ENCODE peak calls at places on chromosome 3, in four cellular contexts. R is mesenchymal stem cell, E is H1, T is trophoblast cell. J is an unnamed sample.
A peak's percentile ranks its signal among the peaks of the same experiment; 100 is the strongest.

GRCh38 chr3:41688595-41689380 is 273.1 kb downstream of the ULK4 start:
- DNase-seq in R (no peak), E (no peak), T (no peak), J (no peak)

GRCh38 chr3:63819151-63819398 is at the start of gene C3orf49:
- DNase-seq in E (no peak), T (no peak), R (no peak), J (no peak)

GRCh38 chr3:119831941-119832371 is 50.1 kb downstream of the NR1I2 start:
- DNase-seq in R (peak; percentile 87), T (no peak), E (no peak), J (no peak)

GRCh38 chr3:51944541-51945021 is 2.4 kb downstream of the PARP3 start:
- DNase-seq in R (no peak), E (no peak), T (no peak), J (no peak)

GRCh38 chr3:123361019-123361418 is 87.9 kb downstream of the ADCY5 start:
- DNase-seq in T (no peak), E (no peak), R (no peak), J (no peak)

GRCh38 chr3:157445897-157446296 is 9.2 kb downstream of the PTX3 start:
- DNase-seq in R (peak; percentile 71), T (peak; percentile 82), E (no peak), J (no peak)

GRCh38 chr3:128496602-128497304 is 3.8 kb upstream of the GATA2 start:
- DNase-seq in T (peak; percentile 51), R (peak; percentile 49), E (no peak), J (no peak)

GRCh38 chr3:8869613-8870012 is 93.7 kb downstream of the RAD18 start:
- DNase-seq in E (no peak), R (peak; percentile 93), T (peak; percentile 92), J (peak; percentile 3)

GRCh38 chr3:117114517-117115265 is 405.1 kb downstream of the TUSC7 start:
- DNase-seq in T (no peak), E (peak; percentile 5), R (no peak), J (no peak)

GRCh38 chr3:65532164-65532563 is 506.6 kb downstream of the MAGI1 start:
- DNase-seq in R (no peak), T (no peak), E (no peak), J (no peak)

GRCh38 chr3:24545917-24546316 is 51.3 kb upstream of the THRB start:
- DNase-seq in R (peak; percentile 38), E (no peak), T (no peak), J (no peak)

GRCh38 chr3:139574026-139574947 is 34.7 kb upstream of the RBP1 start:
- DNase-seq in E (no peak), T (no peak), R (no peak), J (no peak)

GRCh38 chr3:127410137-127410488 is 122.3 kb upstream of the PRR20G start:
- DNase-seq in R (no peak), E (no peak), T (no peak), J (no peak)

GRCh38 chr3:59320080-59320479 is 270.3 kb upstream of the CFAP20DC start:
- DNase-seq in R (no peak), T (no peak), E (no peak), J (peak; percentile 37)

GRCh38 chr3:68817243-68817642 is 115.1 kb downstream of the TAFA4 start:
- DNase-seq in E (no peak), R (no peak), T (no peak), J (no peak)

GRCh38 chr3:192339214-192339613 is 388.1 kb downstream of the FGF12 start:
- DNase-seq in T (no peak), E (no peak), R (no peak), J (no peak)

GRCh38 chr3:135452881-135453280 is 512.6 kb upstream of the PPP2R3A start:
- DNase-seq in E (no peak), T (no peak), R (no peak), J (no peak)

GRCh38 chr3:135453333-135453732 is 512.2 kb upstream of the PPP2R3A start:
- DNase-seq in E (no peak), T (no peak), R (no peak), J (no peak)

GRCh38 chr3:135458539-135458938 is 507.0 kb upstream of the PPP2R3A start:
- DNase-seq in R (no peak), T (no peak), E (no peak), J (no peak)

GRCh38 chr3:135454890-135455289 is 510.6 kb upstream of the PPP2R3A start:
- DNase-seq in E (no peak), R (no peak), T (no peak), J (no peak)

DNA sequence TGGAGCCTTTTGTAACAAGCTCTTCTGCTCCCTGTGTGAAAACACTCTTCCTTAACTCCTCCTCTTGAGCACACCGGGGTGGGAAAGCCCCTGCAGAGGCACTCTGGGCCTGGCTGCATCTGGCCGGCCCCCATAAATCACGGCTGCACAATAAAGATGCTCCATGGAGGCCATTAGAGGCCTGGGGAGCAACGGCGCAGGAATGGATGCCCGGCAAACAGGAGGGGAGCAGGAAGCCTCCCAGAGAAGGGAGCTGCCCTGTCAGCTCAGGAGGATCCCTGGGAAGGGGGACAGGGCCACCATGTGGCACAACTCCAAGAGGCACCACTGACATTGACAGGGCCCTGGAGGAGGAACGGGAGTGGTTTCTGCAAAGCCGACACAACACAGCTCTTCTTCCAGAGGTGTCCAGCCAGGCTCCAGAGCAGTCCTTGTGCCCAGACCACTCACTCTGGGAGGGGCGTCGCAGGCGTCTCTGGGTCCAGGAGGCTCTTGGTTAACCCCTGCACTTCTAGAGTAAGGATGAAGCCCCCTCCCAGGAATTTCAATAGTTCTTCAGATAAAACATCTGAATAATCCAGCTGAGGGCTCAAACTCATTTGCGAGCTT is 509.2 kb upstream of the PPP2R3A start:
- DNase-seq in T (no peak), E (peak; percentile 47), R (no peak), J (peak; percentile 53)
- H3K4me3 ChIP-seq in T (no peak overlapping the region), E (no peak overlapping the region), R (no peak overlapping the region), J (no peak overlapping the region)

DNA sequence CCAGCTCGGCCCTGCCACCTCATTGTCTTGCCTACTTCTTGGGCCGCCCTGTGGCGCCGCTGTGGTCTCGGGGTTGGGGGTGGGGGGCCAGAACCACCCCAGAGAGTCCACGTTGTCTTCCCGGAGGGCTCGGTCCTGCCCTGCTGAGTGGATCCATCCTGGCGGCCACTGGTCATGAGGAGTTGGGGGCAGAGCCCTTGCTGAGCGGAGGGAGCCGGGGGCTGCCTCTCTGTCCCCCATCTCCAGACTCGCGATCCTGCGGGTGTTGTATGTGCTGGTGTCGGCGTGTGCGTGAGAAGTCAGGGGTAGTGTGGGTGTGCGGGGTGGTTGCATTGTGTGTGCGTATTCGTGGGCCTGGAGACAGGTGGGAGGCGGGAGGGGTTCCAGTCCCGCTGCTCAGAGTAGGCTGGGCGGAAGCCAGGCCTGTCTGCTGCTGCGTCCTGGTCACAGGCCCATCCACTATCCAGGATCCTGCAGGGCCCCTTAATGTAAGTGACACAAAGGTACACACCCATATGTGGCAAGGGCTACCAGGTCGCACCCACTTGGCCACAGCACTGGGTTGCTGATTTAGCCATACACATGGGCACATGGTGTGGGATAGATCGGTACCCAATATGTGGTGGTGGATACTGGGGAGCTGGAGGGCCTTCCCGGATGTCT is 30.7 kb downstream of the NBEAL2 start:
- DNase-seq in E (no peak), T (no peak), R (no peak), J (no peak)
- H2BK12ac ChIP-seq in E (peak overlapping the region; percentile 96), T (no peak overlapping the region), R (peak overlapping the region; percentile 6), J (no peak overlapping the region)

DNA sequence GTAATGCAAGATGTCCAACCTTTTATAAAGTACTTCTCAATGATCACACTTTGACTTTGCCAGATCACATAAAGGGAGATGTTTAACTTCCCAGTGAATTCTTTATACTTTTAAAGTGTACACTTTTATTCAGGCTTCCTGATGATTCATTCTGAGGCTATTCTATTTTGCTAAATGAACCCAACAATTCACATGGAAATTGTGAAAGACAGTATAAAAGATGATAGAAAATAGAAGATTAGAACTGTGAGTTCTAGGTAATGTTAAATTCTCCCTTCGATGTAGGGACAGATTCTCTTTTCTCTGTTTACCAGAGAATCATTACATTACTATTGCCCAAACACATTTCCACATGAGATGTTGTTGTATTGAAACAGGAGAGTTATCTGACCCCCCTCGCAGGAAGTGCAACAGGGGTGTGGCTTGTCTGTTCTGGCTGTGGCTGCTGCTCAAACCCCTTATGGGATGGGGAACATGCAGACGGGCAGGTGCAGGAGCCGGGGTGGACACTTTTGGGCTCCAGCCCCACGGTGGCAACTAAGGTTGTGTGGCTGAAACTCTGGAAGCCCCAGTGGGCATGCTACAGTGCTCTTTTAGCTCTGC is 131.3 kb upstream of the LRTM1 start:
- DNase-seq in R (peak; percentile 14), T (no peak), E (no peak), J (no peak)
- H3K4ac ChIP-seq in R (no peak overlapping the region), T (no peak overlapping the region), E (no peak overlapping the region), J (no peak overlapping the region)

GRCh38 chr3:10206166-10206511 is 41.4 kb downstream of the IRAK2 start:
- DNase-seq in E (no peak), R (no peak), T (peak; percentile 45), J (no peak)

GRCh38 chr3:10205461-10206165 is 40.9 kb downstream of the IRAK2 start:
- DNase-seq in T (peak; percentile 90), R (peak; percentile 85), E (no peak), J (no peak)

GRCh38 chr3:10198761-10199688 is 34.3 kb downstream of the IRAK2 start:
- DNase-seq in T (peak; percentile 27), R (peak; percentile 61), E (no peak), J (no peak)

DNA sequence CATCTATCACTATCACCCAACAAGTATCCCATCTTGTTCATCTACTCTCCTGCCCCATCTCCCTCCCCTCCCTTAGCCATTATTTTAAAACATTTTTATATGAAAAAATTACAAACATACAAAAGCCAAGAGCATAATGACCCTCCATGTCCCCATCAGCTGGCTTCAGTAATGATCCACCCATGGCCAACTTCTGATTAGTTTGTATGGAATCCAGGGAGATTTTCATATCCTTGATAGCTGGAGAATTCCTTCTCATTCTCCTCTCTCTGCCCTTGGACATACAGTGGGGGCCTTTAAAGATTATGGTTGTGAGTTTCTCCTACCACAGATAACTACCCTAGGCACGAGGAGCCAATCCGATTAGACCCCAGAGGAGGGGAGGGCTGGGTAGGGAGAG is 40.2 kb downstream of the IRAK2 start:
- DNase-seq in E (no peak), T (no peak), R (no peak), J (no peak)
- H3K4me3 ChIP-seq in E (no peak overlapping the region), T (no peak overlapping the region), R (no peak overlapping the region), J (no peak overlapping the region)

GRCh38 chr3:194364314-194364651 is 5.3 kb downstream of the LRRC15 start:
- DNase-seq in R (no peak), T (no peak), E (no peak), J (no peak)

GRCh38 chr3:194365526-194365925 is 4.0 kb downstream of the LRRC15 start:
- DNase-seq in E (no peak), T (no peak), R (no peak), J (no peak)

GRCh38 chr3:194364652-194365434 is 4.7 kb downstream of the LRRC15 start:
- DNase-seq in T (peak; percentile 33), E (no peak), R (peak; percentile 93), J (no peak)

GRCh38 chr3:194355379-194355778 is 4.3 kb upstream of the CPN2 start:
- DNase-seq in E (no peak), R (no peak), T (no peak), J (no peak)

DNA sequence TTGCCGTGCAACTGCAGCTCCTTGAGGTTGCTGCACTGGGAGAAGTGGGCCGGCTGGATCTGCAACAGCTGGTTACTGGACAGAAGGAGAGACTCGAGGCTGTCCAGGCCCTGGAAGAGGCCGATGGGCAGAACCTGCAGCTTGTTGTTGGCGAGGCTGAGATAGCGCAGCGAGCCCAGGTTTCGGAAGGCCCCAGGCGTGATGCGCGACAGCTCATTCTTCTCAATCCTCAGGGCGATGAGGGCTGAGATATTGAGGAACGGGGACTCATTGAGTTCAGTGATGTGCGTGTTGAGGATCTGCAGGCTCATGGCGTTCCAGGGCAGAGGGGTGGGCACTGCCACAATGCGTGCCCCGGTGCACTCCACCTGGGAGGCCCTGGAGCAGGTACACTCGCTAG is 9.0 kb downstream of the LRRC15 start:
- DNase-seq in E (no peak), R (no peak), T (peak; percentile 82), J (no peak)
- H2BK12ac ChIP-seq in E (no peak overlapping the region), R (no peak overlapping the region), T (no peak overlapping the region), J (no peak overlapping the region)

GRCh38 chr3:100209948-100210776 is 50.6 kb upstream of the TBC1D23 start:
- DNase-seq in R (peak; percentile 68), T (no peak), E (no peak), J (no peak)
- H3K4ac ChIP-seq in R (peak overlapping the region; percentile 98), T (no peak overlapping the region), E (peak overlapping the region; percentile 0), J (no peak overlapping the region)